ENCODE peak calls at places on chromosomes 12 and 14, in six cellular contexts. Z is K562, G is PC-3, N is B cell, E is WTC11, Q is fibroblast of pulmonary artery. A is an unnamed sample.

GRCh38 chr12:43675048-43675904 is 83.3 kb downstream of the PUS7L start:
- DNase-seq in E (no peak), Z (no peak), Q (peak; percentile 1), G (peak; percentile 25), N (no peak), A (no peak)

GRCh38 chr14:95386536-95386935 is 66.8 kb upstream of the CLMN start:
- DNase-seq in Z (no peak), E (peak; percentile 22), N (no peak), G (no peak), Q (no peak), A (no peak)

GRCh38 chr14:31251028-31251958 is 43.7 kb upstream of the HECTD1 start:
- DNase-seq in G (no peak), Q (no peak), N (no peak), Z (no peak), E (no peak), A (no peak)

GRCh38 chr12:54678131-54678530 is 30.0 kb upstream of the DCD start:
- DNase-seq in G (no peak), E (no peak), Z (no peak), N (no peak), Q (no peak), A (no peak)

GRCh38 chr12:56188786-56189335 is 422 bp downstream of the SMARCC2 start:
- DNase-seq in E (peak; percentile 74), N (no peak), G (no peak), Q (no peak), Z (no peak), A (no peak)

GRCh38 chr12:108338915-108339657 is at the start of gene CMKLR1:
- DNase-seq in Q (no peak), N (no peak), G (no peak), Z (peak; percentile 47), E (peak; percentile 30), A (no peak)

GRCh38 chr12:19437996-19438395 is 1.3 kb upstream of the AEBP2 start:
- DNase-seq in Z (no peak), Q (no peak), N (no peak), E (no peak), G (no peak), A (no peak)

GRCh38 chr12:6526201-6526600 is 8.1 kb upstream of the GAPDH start:
- DNase-seq in N (no peak), E (no peak), Q (no peak), G (no peak), Z (no peak), A (no peak)

GRCh38 chr12:54286042-54286931 is 5.8 kb downstream of the HNRNPA1 start:
- DNase-seq in N (no peak), G (no peak), E (no peak), Q (no peak), Z (peak; percentile 89), A (no peak)

GRCh38 chr14:66395300-66395699 is 90.9 kb upstream of the CCDC196 start:
- DNase-seq in G (peak; percentile 16), Q (no peak), N (no peak), Z (no peak), E (no peak), A (no peak)

DNA sequence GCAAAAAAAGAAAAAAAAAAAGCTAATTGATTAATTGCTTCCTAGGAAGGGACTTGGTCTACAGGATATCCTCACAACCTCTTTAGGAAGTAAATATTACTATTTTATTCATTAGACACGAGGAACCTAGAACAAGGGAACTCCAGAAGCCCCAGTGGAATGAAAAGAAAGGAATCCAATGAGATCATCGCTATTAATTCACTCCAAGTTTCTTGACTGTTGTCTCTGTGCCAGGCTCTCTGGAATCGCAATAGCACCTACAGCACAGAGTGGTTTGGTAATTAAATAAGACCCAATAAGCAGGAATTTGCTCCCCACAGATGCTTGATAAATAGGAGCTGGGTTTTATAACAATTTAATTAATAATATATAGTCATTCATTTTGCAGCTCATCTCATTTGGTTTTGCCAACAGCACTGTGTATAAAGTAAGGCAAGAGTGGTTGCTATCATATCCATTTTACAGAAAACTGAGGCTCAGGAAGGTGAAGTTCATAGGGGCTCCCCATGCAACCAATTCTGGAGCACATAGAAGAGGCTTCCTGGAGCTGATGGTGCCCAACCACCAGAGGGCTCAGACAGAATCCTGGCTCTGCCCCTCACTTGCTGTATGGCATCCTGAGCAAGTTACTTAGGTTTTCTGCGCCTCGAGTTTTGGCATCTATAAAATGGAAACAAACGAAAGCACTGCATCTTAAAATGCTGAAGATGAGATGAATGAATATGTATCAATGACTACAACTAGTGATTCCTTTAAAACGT is 420.2 kb downstream of the MED13L start:
- DNase-seq in Q (no peak), N (no peak), Z (no peak), G (peak; percentile 22), E (no peak), A (no peak)
- TF ChIP-seq CTCF in Q (peak; percentile 1), N (no peak), Z (no peak), G (no peak), E (no peak), A (no peak)

GRCh38 chr14:72451081-72451972 is 442.6 kb downstream of the DPF3 start:
- DNase-seq in E (no peak), G (no peak), N (no peak), Z (no peak), Q (no peak), A (no peak)

GRCh38 chr14:72444701-72445100 is 449.2 kb downstream of the DPF3 start:
- DNase-seq in N (no peak), Q (no peak), Z (no peak), G (peak; percentile 95), E (no peak), A (no peak)

GRCh38 chr14:72448212-72448611 is 445.7 kb downstream of the DPF3 start:
- DNase-seq in Z (no peak), Q (no peak), E (no peak), N (no peak), G (no peak), A (no peak)

GRCh38 chr14:72454388-72454787 is 439.5 kb downstream of the DPF3 start:
- DNase-seq in N (no peak), G (no peak), E (no peak), Z (no peak), Q (no peak), A (no peak)

DNA sequence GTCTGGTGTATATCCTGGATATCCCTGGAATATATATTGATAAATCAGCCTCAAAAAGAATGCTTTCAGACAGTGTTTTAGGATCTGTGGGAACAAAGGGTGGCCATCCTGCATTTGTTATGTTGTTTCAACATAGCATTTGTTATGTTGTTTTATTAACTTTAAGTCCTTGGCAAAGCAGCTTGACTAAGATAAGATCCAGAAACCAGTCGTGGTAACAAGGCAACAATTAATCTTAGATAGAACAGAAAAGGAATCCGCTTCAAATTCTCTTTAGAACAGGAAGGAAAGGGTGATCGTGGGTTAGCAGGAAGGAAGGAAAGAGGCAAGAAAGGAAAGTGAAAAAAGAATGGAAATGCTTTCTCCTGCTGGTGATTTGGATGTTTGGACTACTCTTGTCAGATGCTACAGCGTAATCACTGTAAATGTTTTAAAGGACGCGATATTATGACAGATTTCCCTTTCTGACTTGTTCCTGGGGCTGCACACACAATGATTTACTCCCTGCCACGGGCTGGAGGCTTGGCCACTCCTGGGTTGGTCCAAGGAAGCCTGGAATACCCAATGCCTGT is 443.3 kb downstream of the DPF3 start:
- DNase-seq in N (no peak), E (no peak), Q (no peak), Z (no peak), G (no peak), A (no peak)
- TF ChIP-seq CTCF in N (no peak), E (no peak), Q (no peak), Z (no peak), G (no peak), A (no peak)

DNA sequence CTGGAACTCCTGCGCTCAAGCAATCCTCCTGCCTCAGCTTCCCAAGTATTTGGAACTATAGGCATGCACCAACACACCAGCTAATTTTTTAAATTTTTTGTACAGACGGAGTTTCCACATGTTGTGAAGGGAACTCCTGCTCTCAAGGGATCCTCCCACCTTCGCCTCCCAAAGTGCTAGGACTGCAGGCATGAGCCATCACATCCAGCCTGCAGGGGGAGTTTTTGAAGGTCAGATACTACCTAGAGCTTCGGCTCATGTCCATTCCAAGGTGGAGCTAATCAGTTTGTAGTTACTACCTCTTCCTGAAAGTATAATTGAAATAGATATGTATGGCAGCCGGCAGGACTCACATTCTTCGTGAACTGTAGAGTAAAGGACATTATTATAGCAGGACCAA is 3.7 kb upstream of the TAS2R19 start:
- DNase-seq in Z (peak; percentile 8), E (peak; percentile 63), N (no peak), Q (no peak), G (peak; percentile 22), A (no peak)
- TF ChIP-seq CTCF in Z (no peak), E (peak; percentile 45), N (no peak), Q (peak; percentile 15), G (peak; percentile 46), A (peak; percentile 9)

GRCh38 chr12:103586791-103587370 is at the start of gene STAB2:
- DNase-seq in Z (no peak), G (no peak), E (no peak), Q (no peak), N (no peak), A (no peak)

GRCh38 chr12:103589517-103589916 is 2.4 kb downstream of the STAB2 start:
- DNase-seq in Z (no peak), Q (no peak), N (no peak), G (no peak), E (no peak), A (no peak)

GRCh38 chr12:103583008-103583407 is 4.1 kb upstream of the STAB2 start:
- DNase-seq in G (no peak), Q (no peak), E (no peak), Z (no peak), N (no peak), A (no peak)

GRCh38 chr12:103588680-103589079 is 1.6 kb downstream of the STAB2 start:
- DNase-seq in Q (no peak), G (no peak), Z (no peak), N (no peak), E (no peak), A (no peak)

DNA sequence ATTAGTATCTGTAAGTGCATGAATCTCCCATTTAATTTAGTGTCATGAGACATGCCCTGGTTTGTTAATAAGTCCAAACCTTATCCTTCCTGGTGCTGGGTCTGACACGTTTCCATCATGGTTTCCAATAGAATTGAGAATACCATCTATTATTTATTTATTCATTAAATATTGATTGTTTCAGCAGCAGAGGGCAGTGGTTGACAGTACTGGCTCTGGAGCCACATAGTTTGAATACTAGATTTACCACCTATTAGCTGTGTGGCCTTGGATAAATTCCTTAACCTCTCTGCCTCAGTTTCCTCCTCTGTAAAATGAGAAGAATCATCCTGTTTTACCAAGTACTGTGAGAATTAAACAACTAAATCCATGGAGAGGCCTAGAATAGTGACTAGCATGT is 941 bp upstream of the STAB2 start:
- DNase-seq in G (peak; percentile 35), E (no peak), N (no peak), Z (no peak), Q (peak; percentile 20), A (no peak)
- TF ChIP-seq CTCF in G (peak; percentile 44), E (no peak), N (no peak), Z (peak; percentile 11), Q (peak; percentile 25), A (peak; percentile 23)

GRCh38 chr12:95837240-95838038 is 21.3 kb upstream of the SNRPF start:
- DNase-seq in Q (no peak), N (no peak), Z (no peak), G (no peak), E (no peak), A (no peak)
- TF ChIP-seq CTCF in Q (no peak), N (no peak), Z (no peak), G (no peak), E (no peak), A (no peak)

GRCh38 chr14:68956728-68957127 is 22.4 kb downstream of the ACTN1 start:
- DNase-seq in G (no peak), Q (no peak), E (no peak), N (no peak), Z (no peak), A (no peak)
- TF ChIP-seq CTCF in G (no peak), Q (no peak), E (no peak), N (no peak), Z (no peak), A (no peak)

GRCh38 chr14:89388853-89389252 is 28.2 kb downstream of the FOXN3 start:
- DNase-seq in E (no peak), Z (no peak), Q (peak; percentile 48), N (no peak), G (peak; percentile 11), A (no peak)
- TF ChIP-seq CTCF in E (no peak), Z (no peak), Q (peak; percentile 42), N (no peak), G (no peak), A (peak; percentile 59)